ENCODE peak calls at places on chromosomes 11 and 22, in four cellular contexts. One of them, this sample, is unnamed.

GRCh38 chr11:64319421-64319761 is 1.5 kb downstream of the PRDX5 start:
- DNase-seq in GM04503: no peak
- DNase-seq in body of pancreas: no peak
- DNase-seq in lower leg skin: no peak
- DNase-seq in this sample: no peak

GRCh38 chr11:26626346-26626745 is 54.3 kb upstream of the MUC15 start:
- DNase-seq in GM04503: no peak
- DNase-seq in body of pancreas: no peak
- DNase-seq in lower leg skin: no peak
- DNase-seq in this sample: no peak

GRCh38 chr22:20658433-20659222 is 115.3 kb upstream of the SERPIND1 start:
- DNase-seq in lower leg skin: no peak
- DNase-seq in body of pancreas: no peak
- DNase-seq in GM04503: no peak
- DNase-seq in this sample: no peak

GRCh38 chr11:92820860-92821259 is 148.6 kb upstream of the MTNR1B start:
- DNase-seq in lower leg skin: no peak
- DNase-seq in body of pancreas: no peak
- DNase-seq in GM04503: no peak
- DNase-seq in this sample: no peak

GRCh38 chr22:49764151-49764581 is 63.5 kb downstream of the BRD1 start:
- DNase-seq in GM04503: no peak
- DNase-seq in body of pancreas: no peak
- DNase-seq in lower leg skin: no peak
- DNase-seq in this sample: no peak

GRCh38 chr22:39028281-39028680 is 7.4 kb downstream of the APOBEC3D start:
- DNase-seq in lower leg skin: no peak
- DNase-seq in body of pancreas: no peak
- DNase-seq in GM04503: no peak
- DNase-seq in this sample: no peak

GRCh38 chr11:118401880-118402590 is 629 bp downstream of the ATP5MG start:
- DNase-seq in GM04503: peak
- DNase-seq in body of pancreas: no peak
- DNase-seq in lower leg skin: no peak
- DNase-seq in this sample: peak

GRCh38 chr11:17986007-17986710 is 26.7 kb downstream of the SERGEF start:
- DNase-seq in lower leg skin: no peak
- DNase-seq in body of pancreas: peak
- DNase-seq in GM04503: no peak
- DNase-seq in this sample: no peak

GRCh38 chr11:129766858-129767604 is 48.6 kb upstream of the TMEM45B start:
- DNase-seq in body of pancreas: peak
- DNase-seq in lower leg skin: no peak
- DNase-seq in GM04503: no peak
- DNase-seq in this sample: no peak

GRCh38 chr11:60923326-60923725 is 934 bp upstream of the TMEM132A start:
- DNase-seq in body of pancreas: no peak
- DNase-seq in lower leg skin: no peak
- DNase-seq in GM04503: no peak
- DNase-seq in this sample: no peak

GRCh38 chr22:41914611-41915034 is 251 bp downstream of the SHISA8 start:
- DNase-seq in GM04503: no peak
- DNase-seq in lower leg skin: no peak
- DNase-seq in body of pancreas: no peak
- DNase-seq in this sample: no peak

This sample was measured in AG04449.